ENCODE peak calls at places on chromosome 18, in four cellular contexts. One of them, this sample, is unnamed.

GRCh38 chr18:79612291-79613108 is 67.1 kb upstream of the CTDP1 start:
- DNase-seq in astrocyte: no peak
- DNase-seq in mammary epithelial cell: no peak
- DNase-seq in neural progenitor cell: no peak
- DNase-seq in this sample: no peak

GRCh38 chr18:27428120-27428519 is 243.0 kb upstream of the CHST9 start:
- DNase-seq in astrocyte: no peak
- DNase-seq in mammary epithelial cell: peak
- DNase-seq in neural progenitor cell: no peak
- DNase-seq in this sample: no peak

GRCh38 chr18:78972385-78972918 is 7.2 kb upstream of the SALL3 start:
- DNase-seq in astrocyte: no peak
- DNase-seq in mammary epithelial cell: no peak
- DNase-seq in neural progenitor cell: no peak
- DNase-seq in this sample: no peak

GRCh38 chr18:48640566-48641270 is 101.9 kb downstream of the CTIF start:
- DNase-seq in astrocyte: no peak
- DNase-seq in mammary epithelial cell: no peak
- DNase-seq in neural progenitor cell: no peak
- DNase-seq in this sample: no peak

GRCh38 chr18:10047237-10047636 is 133.4 kb downstream of the VAPA start:
- DNase-seq in astrocyte: peak
- DNase-seq in mammary epithelial cell: no peak
- DNase-seq in neural progenitor cell: no peak
- DNase-seq in this sample: no peak

GRCh38 chr18:4636957-4637356 is 181.8 kb upstream of the DLGAP1 start:
- DNase-seq in astrocyte: no peak
- DNase-seq in mammary epithelial cell: no peak
- DNase-seq in neural progenitor cell: peak
- DNase-seq in this sample: no peak

GRCh38 chr18:23963443-23964185 is 50.9 kb upstream of the TTC39C start:
- DNase-seq in astrocyte: no peak
- DNase-seq in mammary epithelial cell: no peak
- DNase-seq in neural progenitor cell: no peak
- DNase-seq in this sample: no peak

GRCh38 chr18:44229693-44230108 is 451.0 kb upstream of the SETBP1 start:
- DNase-seq in astrocyte: peak
- DNase-seq in mammary epithelial cell: peak
- DNase-seq in neural progenitor cell: no peak
- DNase-seq in this sample: no peak

GRCh38 chr18:7452331-7452730 is 114.8 kb upstream of the PTPRM start:
- DNase-seq in astrocyte: no peak
- DNase-seq in mammary epithelial cell: peak
- DNase-seq in neural progenitor cell: peak
- DNase-seq in this sample: peak

GRCh38 chr18:48815581-48816324 is 135.0 kb downstream of the SMAD7 start:
- DNase-seq in astrocyte: peak
- DNase-seq in mammary epithelial cell: no peak
- DNase-seq in neural progenitor cell: no peak
- DNase-seq in this sample: no peak

GRCh38 chr18:75489493-75490190 is 62.1 kb upstream of the SMIM21 start:
- DNase-seq in astrocyte: peak
- DNase-seq in mammary epithelial cell: peak
- DNase-seq in neural progenitor cell: no peak
- DNase-seq in this sample: no peak

GRCh38 chr18:35174093-35174731 is 66.6 kb upstream of the ZNF397 start:
- DNase-seq in astrocyte: no peak
- DNase-seq in mammary epithelial cell: no peak
- DNase-seq in neural progenitor cell: no peak
- DNase-seq in this sample: peak

GRCh38 chr18:43875496-43875895 is 598.2 kb upstream of the SYT4 start:
- DNase-seq in astrocyte: no peak
- DNase-seq in mammary epithelial cell: no peak
- DNase-seq in neural progenitor cell: no peak
- DNase-seq in this sample: no peak

GRCh38 chr18:67862069-67862468 is 345.5 kb upstream of the DSEL start:
- DNase-seq in astrocyte: peak
- DNase-seq in mammary epithelial cell: no peak
- DNase-seq in neural progenitor cell: no peak
- DNase-seq in this sample: no peak

GRCh38 chr18:33421225-33421624 is 19.3 kb downstream of the CCDC178 start:
- DNase-seq in astrocyte: no peak
- DNase-seq in mammary epithelial cell: no peak
- DNase-seq in neural progenitor cell: no peak
- DNase-seq in this sample: no peak

GRCh38 chr18:9091066-9091476 is 11.4 kb upstream of the NDUFV2 start:
- DNase-seq in astrocyte: no peak
- DNase-seq in mammary epithelial cell: no peak
- DNase-seq in neural progenitor cell: no peak
- DNase-seq in this sample: no peak

GRCh38 chr18:48725596-48725995 is 186.8 kb downstream of the CTIF start:
- DNase-seq in astrocyte: no peak
- DNase-seq in mammary epithelial cell: no peak
- DNase-seq in neural progenitor cell: no peak
- DNase-seq in this sample: no peak

GRCh38 chr18:9521770-9522169 is 46.5 kb downstream of the RALBP1 start:
- DNase-seq in astrocyte: no peak
- DNase-seq in mammary epithelial cell: no peak
- DNase-seq in neural progenitor cell: no peak
- DNase-seq in this sample: no peak

GRCh38 chr18:75247601-75248421 is 37.2 kb downstream of the TSHZ1 start:
- DNase-seq in astrocyte: peak
- DNase-seq in mammary epithelial cell: peak
- DNase-seq in neural progenitor cell: no peak
- DNase-seq in this sample: peak

GRCh38 chr18:50614838-50615237 is 55.0 kb downstream of the MAPK4 start:
- DNase-seq in astrocyte: no peak
- DNase-seq in mammary epithelial cell: peak
- DNase-seq in neural progenitor cell: no peak
- DNase-seq in this sample: no peak

GRCh38 chr18:9700261-9700796 is 7.8 kb upstream of the RAB31 start:
- DNase-seq in astrocyte: peak
- DNase-seq in mammary epithelial cell: no peak
- DNase-seq in neural progenitor cell: no peak
- DNase-seq in this sample: no peak

GRCh38 chr18:74278058-74278457 is 13.7 kb downstream of the CYB5A start:
- DNase-seq in astrocyte: no peak
- DNase-seq in mammary epithelial cell: no peak
- DNase-seq in neural progenitor cell: no peak
- DNase-seq in this sample: no peak

GRCh38 chr18:8177330-8178016 is 431.8 kb upstream of the RAB12 start:
- DNase-seq in astrocyte: peak
- DNase-seq in mammary epithelial cell: peak
- DNase-seq in neural progenitor cell: peak
- DNase-seq in this sample: no peak

GRCh38 chr18:9661564-9661963 is 46.5 kb upstream of the RAB31 start:
- DNase-seq in astrocyte: no peak
- DNase-seq in mammary epithelial cell: no peak
- DNase-seq in neural progenitor cell: no peak
- DNase-seq in this sample: no peak

GRCh38 chr18:31942301-31942998 is 478 bp downstream of the TRAPPC8 start:
- DNase-seq in astrocyte: peak
- DNase-seq in mammary epithelial cell: peak
- DNase-seq in neural progenitor cell: peak
- DNase-seq in this sample: peak

GRCh38 chr18:2536493-2536892 is 34.8 kb downstream of the METTL4 start:
- DNase-seq in astrocyte: peak
- DNase-seq in mammary epithelial cell: no peak
- DNase-seq in neural progenitor cell: no peak
- DNase-seq in this sample: no peak

GRCh38 chr18:36817039-36817438 is 11.8 kb downstream of the TPGS2 start:
- DNase-seq in astrocyte: no peak
- DNase-seq in mammary epithelial cell: no peak
- DNase-seq in neural progenitor cell: no peak
- DNase-seq in this sample: no peak
- TF ChIP-seq CTCF in astrocyte: no peak
- TF ChIP-seq CTCF in mammary epithelial cell: no peak
- TF ChIP-seq CTCF in neural progenitor cell: no peak
- TF ChIP-seq CTCF in this sample: no peak

DNA sequence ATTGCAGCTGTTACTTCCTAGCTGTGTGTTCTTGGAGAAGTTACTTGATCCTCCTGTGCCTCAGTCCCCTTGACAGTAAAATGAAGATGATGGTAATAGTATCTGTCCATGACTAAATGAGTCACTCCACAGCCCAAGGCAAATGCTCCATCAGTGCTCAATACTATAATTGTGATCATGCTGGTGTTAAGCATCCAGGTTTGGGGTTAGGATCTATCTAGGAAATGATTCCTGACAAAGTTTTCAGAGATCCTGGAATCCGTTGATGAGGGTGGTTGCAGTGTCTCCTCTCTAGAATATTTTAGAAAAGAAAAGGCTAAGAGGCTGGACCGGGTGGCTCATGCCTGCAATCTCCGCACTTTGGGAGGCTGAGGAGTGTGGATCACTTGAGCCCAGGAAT is 2.7 kb upstream of the PRELID3A start:
- DNase-seq in astrocyte: no peak
- DNase-seq in mammary epithelial cell: no peak
- DNase-seq in neural progenitor cell: no peak
- DNase-seq in this sample: no peak
- TF ChIP-seq CTCF in astrocyte: no peak
- TF ChIP-seq CTCF in mammary epithelial cell: no peak
- TF ChIP-seq CTCF in neural progenitor cell: no peak
- TF ChIP-seq CTCF in this sample: no peak

DNA sequence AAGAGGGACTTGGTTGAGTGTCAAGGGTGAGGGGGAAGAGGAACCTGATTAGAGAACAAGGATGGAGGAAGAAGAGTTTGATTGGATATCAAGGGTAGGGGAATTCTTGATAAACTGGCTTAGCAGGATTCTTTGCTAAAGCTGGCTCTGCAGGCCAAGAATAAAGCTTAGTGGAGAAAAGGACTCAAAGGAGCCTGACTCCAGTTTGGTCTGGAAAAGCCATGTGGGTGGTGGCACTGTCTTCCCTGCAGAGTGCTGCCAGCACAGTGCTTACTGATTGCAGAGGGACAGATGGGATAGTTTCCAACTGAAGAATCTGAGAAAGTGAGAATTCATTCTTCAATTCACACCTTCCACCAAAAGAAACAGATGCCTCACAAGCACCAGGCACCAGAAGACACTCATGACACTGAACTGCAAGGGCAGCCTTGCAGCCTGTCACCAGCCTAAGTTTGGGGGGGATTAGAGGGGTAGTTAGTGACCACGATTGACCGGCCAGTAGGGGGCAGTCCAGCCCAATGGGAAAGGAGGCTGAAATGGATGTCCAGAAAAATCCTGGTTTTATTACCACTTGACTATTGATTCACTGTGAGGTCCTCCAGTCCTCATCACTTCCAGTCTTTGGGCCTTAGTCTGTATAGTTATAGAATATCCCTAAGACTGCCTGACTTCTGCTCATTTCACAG is 334.5 kb downstream of the SMAD2 start:
- DNase-seq in astrocyte: no peak
- DNase-seq in mammary epithelial cell: no peak
- DNase-seq in neural progenitor cell: peak
- DNase-seq in this sample: peak
- TF ChIP-seq CTCF in astrocyte: no peak
- TF ChIP-seq CTCF in mammary epithelial cell: peak
- TF ChIP-seq CTCF in neural progenitor cell: peak
- TF ChIP-seq CTCF in this sample: peak

DNA sequence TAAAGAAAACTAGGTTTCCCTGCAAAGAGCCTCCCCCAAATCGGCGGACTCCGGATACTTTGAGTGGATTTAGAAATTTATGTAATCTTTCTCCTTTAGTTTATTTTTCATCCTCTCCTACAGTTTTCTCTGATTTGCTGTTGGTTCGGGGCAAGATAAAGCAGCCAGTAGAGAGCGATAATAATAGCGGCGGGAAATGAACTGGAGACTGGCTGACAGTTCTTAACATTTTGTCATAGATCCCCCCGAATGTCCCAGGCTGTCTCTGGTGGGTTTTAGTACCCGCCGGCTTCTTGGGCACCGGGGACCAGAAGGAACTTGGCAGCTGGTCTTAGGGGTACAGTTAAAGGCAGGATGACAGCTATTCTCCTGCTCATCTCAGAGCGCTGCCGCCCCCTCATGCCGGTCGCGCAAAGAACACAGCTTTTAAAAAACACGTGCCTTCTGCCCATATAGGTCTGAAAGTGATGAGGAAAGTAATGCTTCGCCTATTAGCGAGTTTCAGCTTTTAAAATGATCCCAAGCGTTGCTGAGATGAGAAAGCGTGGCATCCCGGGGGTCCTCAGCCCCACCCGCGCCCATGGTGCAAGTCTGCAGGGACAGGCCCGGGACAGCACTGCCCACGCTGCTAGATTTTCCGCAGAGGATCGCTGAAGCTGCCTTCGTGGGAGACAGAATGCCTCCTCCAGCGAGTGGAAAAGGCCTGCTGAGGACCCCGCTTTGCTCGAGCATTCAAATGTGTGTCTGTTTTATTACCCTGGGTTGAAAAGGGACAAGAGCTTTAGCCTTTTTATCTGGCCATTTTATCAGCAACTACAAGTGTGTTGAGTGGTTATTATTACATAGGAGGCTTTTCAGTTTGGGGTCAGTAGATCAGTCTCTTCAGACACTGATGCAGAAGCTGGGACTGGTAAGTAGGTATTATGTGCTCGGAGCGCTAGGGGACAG is 3.8 kb downstream of the ONECUT2 start:
- DNase-seq in astrocyte: no peak
- DNase-seq in mammary epithelial cell: no peak
- DNase-seq in neural progenitor cell: peak
- DNase-seq in this sample: peak
- TF ChIP-seq CTCF in astrocyte: no peak
- TF ChIP-seq CTCF in mammary epithelial cell: peak
- TF ChIP-seq CTCF in neural progenitor cell: peak
- TF ChIP-seq CTCF in this sample: no peak

GRCh38 chr18:499351-500229 is 911 bp downstream of the COLEC12 start:
- DNase-seq in astrocyte: peak
- DNase-seq in mammary epithelial cell: peak
- DNase-seq in neural progenitor cell: peak
- DNase-seq in this sample: no peak
- TF ChIP-seq CTCF in astrocyte: no peak
- TF ChIP-seq CTCF in mammary epithelial cell: no peak
- TF ChIP-seq CTCF in neural progenitor cell: no peak
- TF ChIP-seq CTCF in this sample: no peak